ENCODE peak calls at places on chromosomes 12 and 14, in six cellular contexts. Q is H9, J is aorta, O is neural progenitor cell, G is transverse colon, X is neuronal stem cell. F is an unnamed sample.

GRCh38 chr14:81974543-81974942 is 440.9 kb upstream of the SEL1L start:
- DNase-seq in X (no peak), O (no peak), G (no peak), J (no peak), Q (no peak), F (no peak)

GRCh38 chr12:99619389-99620158 is 28.0 kb upstream of the GARIN6 start:
- DNase-seq in O (peak; percentile 70), J (no peak), G (no peak), X (peak; percentile 18), Q (peak; percentile 77), F (no peak)

GRCh38 chr12:96810477-96810876 is 96.6 kb upstream of the NEDD1 start:
- DNase-seq in G (no peak), X (no peak), Q (no peak), O (peak; percentile 54), J (no peak), F (no peak)

GRCh38 chr14:95527392-95528002 is 7.4 kb upstream of the GLRX5 start:
- DNase-seq in X (no peak), Q (no peak), G (peak; percentile 65), O (peak; percentile 40), J (no peak), F (no peak)

GRCh38 chr12:26247873-26248272 is 52.5 kb downstream of the SSPN start:
- DNase-seq in J (no peak), O (no peak), Q (no peak), G (no peak), X (no peak), F (no peak)

GRCh38 chr12:16184691-16185090 is 92.8 kb downstream of the SLC15A5 start:
- DNase-seq in O (no peak), Q (no peak), G (no peak), X (no peak), J (no peak), F (no peak)

GRCh38 chr12:57621497-57622292 is 10.5 kb downstream of the ARHGEF25 start:
- DNase-seq in J (peak; percentile 92), G (peak; percentile 55), O (peak; percentile 81), Q (peak; percentile 76), X (no peak), F (no peak)

GRCh38 chr12:27332407-27333310 is at the start of gene BMAL2:
- DNase-seq in X (peak; percentile 56), J (peak; percentile 89), O (peak; percentile 85), Q (peak; percentile 81), G (peak; percentile 47), F (peak; percentile 42)

GRCh38 chr12:52570511-52570910 is 3.1 kb downstream of the KRT74 start:
- DNase-seq in X (no peak), O (no peak), J (no peak), Q (no peak), G (no peak), F (no peak)

GRCh38 chr12:110304061-110304551 is 23.1 kb downstream of the ATP2A2 start:
- DNase-seq in Q (no peak), G (no peak), J (no peak), O (no peak), X (no peak), F (no peak)

GRCh38 chr14:103296007-103296406 is 38.0 kb upstream of the EIF5 start:
- DNase-seq in X (no peak), G (no peak), O (no peak), J (no peak), Q (no peak), F (peak; percentile 43)

GRCh38 chr14:95185452-95186392 is 28.4 kb upstream of the DICER1 start:
- DNase-seq in G (peak; percentile 53), X (no peak), J (no peak), O (no peak), Q (no peak), F (no peak)

GRCh38 chr12:56377310-56377988 is 14.8 kb upstream of the APOF start:
- DNase-seq in X (no peak), O (peak; percentile 16), Q (peak; percentile 56), G (no peak), J (no peak), F (no peak)

GRCh38 chr14:74558655-74559054 is 53.4 kb downstream of the LTBP2 start:
- DNase-seq in X (no peak), J (peak; percentile 65), O (no peak), Q (no peak), G (no peak), F (no peak)

GRCh38 chr14:50038398-50039119 is 77.8 kb downstream of the VCPKMT start:
- DNase-seq in O (no peak), X (no peak), Q (no peak), J (no peak), G (no peak), F (no peak)

GRCh38 chr12:56590237-56590830 is 39.8 kb downstream of the BAZ2A start:
- DNase-seq in J (no peak), O (peak; percentile 45), Q (peak; percentile 67), G (no peak), X (no peak), F (no peak)

GRCh38 chr14:53273671-53274072 is 120.5 kb upstream of the DDHD1 start:
- DNase-seq in O (no peak), X (no peak), G (no peak), Q (no peak), J (no peak), F (no peak)

GRCh38 chr14:104559769-104560585 is 19.6 kb upstream of the C14orf180 start:
- DNase-seq in G (no peak), J (peak; percentile 50), Q (no peak), X (no peak), O (no peak), F (peak; percentile 72)

GRCh38 chr12:132872975-132873421 is 14.4 kb downstream of the CHFR start:
- DNase-seq in X (no peak), G (peak; percentile 23), O (no peak), Q (peak; percentile 42), J (no peak), F (no peak)

GRCh38 chr14:56160058-56160457 is 41.8 kb downstream of the PELI2 start:
- DNase-seq in G (no peak), Q (no peak), X (no peak), J (no peak), O (no peak), F (no peak)

GRCh38 chr14:74035556-74035955 is 16.4 kb downstream of the BBOF1 start:
- DNase-seq in G (no peak), X (no peak), J (no peak), O (no peak), Q (no peak), F (no peak)

DNA sequence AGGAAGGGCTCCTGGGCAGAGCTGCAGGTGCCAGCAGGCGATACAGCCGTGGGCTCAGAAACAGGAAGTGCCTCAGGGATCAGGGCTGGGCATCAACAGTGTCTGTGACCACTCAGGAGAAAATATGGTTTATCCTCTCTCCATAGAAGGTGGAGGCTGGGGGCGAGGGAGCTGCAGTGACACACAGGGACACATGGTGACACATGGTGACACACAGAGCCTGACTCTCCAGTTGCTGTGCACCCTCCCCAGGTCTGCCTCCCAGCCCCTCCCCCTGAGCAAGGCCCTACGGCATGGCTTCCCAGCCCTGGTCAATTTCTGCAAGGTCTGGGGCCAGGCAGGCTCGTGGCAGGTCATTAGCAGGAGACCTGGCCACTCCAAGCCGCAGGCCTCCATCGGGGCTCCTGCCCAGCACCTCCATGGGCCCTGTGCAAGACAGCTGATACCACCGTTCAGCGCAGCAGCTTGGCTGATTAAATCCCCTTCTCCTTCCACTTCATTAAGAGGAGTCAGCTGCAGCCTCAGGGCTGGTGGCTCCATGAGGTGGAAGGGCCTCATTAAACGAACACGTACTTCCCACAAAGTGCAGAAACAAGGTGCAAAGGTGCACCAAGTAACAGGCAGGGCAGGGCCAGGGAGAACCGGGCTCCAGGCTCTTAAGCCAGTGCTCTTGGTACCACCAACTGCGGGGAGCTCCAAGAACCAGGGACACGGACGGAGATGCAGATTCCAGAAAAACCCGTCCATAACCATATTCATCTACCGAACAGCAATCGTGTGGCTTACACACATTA is 60.7 kb downstream of the CCNK start:
- DNase-seq in X (no peak), J (no peak), G (no peak), O (no peak), Q (no peak), F (no peak)
- H3K4me1 ChIP-seq in X (peaks cover 38% of the 10 kb centered on the region), J (no peaks in the 10 kb centered on the region), G (peaks cover 34% of the 10 kb centered on the region), O (peaks cover 78% of the 10 kb centered on the region), Q (no peaks in the 10 kb centered on the region), F (peaks cover 10% of the 10 kb centered on the region)

DNA sequence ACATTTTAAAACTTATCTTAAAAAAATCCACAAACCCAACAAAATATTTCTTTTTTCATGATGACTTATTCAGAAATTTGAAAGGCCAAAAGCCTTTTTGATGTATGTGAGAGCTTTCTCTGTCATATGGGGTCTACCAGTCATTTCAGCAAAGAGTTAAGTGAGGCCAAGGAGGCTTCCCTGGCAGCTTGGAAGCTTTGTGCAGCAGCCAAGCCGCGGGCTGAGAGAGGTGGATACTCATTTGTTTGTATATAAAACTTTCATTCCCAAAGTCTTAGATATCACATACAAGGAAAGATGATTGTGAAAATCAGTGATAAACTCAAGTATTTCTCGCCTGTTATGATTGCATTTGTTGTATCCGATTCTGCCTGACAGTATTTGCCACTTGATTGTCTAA is 48.5 kb upstream of the RNU6-8 start:
- DNase-seq in J (no peak), G (no peak), O (no peak), X (no peak), Q (no peak), F (no peak)
- H3K27ac ChIP-seq in J (no peak overlapping the region), G (peak overlapping the region; percentile 42), O (no peak overlapping the region), X (no peak overlapping the region), Q (no peak overlapping the region), F (no peak overlapping the region)

DNA sequence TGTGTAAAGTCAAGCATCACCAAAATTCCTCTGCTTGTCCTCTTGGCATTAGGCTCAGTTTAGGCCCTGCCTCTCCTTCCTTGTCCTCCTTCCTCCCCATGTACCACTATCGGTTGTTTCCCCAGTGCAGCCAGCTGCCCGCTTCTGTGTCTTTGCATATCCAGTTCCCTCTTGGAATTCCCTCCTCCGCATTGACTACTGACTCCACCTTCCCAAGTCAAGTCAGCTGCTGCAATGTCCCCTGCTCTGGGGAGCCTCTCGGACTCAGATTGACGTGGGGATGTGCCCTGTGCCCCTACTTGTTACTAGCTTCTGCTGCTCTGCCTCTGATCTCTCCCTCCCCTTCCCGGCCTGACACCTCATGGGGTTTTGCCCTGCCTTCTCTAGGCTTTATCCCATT is 2.2 kb upstream of the CD9 start:
- DNase-seq in G (no peak), O (peak; percentile 46), Q (peak; percentile 70), J (peak; percentile 40), X (no peak), F (no peak)
- H3K4me1 ChIP-seq in G (peaks cover 55% of the 10 kb centered on the region), O (peaks cover 29% of the 10 kb centered on the region), Q (peaks cover 28% of the 10 kb centered on the region), J (peaks cover 2% of the 10 kb centered on the region), X (peaks cover 29% of the 10 kb centered on the region), F (peaks cover 43% of the 10 kb centered on the region)

GRCh38 chr12:46174061-46174662 is 94.7 kb downstream of the SLC38A1 start:
- DNase-seq in O (no peak), G (no peak), Q (no peak), X (no peak), J (no peak), F (no peak)

GRCh38 chr12:46179693-46180452 is 89.0 kb downstream of the SLC38A1 start:
- DNase-seq in G (peak; percentile 58), O (no peak), J (no peak), Q (no peak), X (no peak), F (no peak)

GRCh38 chr12:46174919-46175318 is 93.9 kb downstream of the SLC38A1 start:
- DNase-seq in O (no peak), Q (no peak), G (no peak), X (no peak), J (no peak), F (no peak)

GRCh38 chr12:46177842-46178608 is 90.8 kb downstream of the SLC38A1 start:
- DNase-seq in J (no peak), X (no peak), G (no peak), O (no peak), Q (no peak), F (no peak)

DNA sequence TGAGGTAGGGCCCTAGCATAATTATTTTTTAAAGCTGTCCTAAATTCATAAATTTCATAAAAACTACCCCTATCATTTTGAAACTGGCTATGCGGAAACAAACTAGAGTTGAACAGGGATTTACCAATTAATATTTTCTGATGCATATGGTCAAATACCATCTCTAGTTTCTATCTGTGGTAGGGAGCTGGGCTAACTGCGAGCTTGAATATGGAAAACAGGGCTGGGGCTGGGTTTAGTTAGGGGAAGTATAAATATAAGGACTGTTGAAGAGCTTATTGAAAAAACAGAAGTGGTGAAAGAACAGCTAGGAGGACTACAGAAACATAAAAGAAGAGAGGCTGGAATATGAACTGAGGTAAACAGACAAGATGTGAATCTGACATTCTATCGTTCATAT is 91.8 kb downstream of the SLC38A1 start:
- DNase-seq in J (no peak), Q (no peak), G (no peak), X (no peak), O (no peak), F (no peak)
- H3K27ac ChIP-seq in J (no peak overlapping the region), Q (no peak overlapping the region), G (no peak overlapping the region), X (no peak overlapping the region), O (no peak overlapping the region), F (no peak overlapping the region)